ENCODE peak calls at places on chromosomes 13 and 19, in four cellular contexts. One of them, this sample, is unnamed.

GRCh38 chr19:38974599-38975213 is 836 bp downstream of the FBXO17 start:
- DNase-seq in Peyer's patch: no peak
- DNase-seq in stimulated activated CD8-positive, alpha-beta memory T cell treated with anti-CD3 and anti-CD28 coated beads, Interleukin-12 subunit alpha, Interleukin-12 subunit beta, amount 100 ng/mL, for 1 hour: no peak
- DNase-seq in HS-27A: no peak
- DNase-seq in this sample: no peak

GRCh38 chr19:3509566-3509989 is 3.5 kb downstream of the FZR1 start:
- DNase-seq in Peyer's patch: no peak
- DNase-seq in HS-27A: no peak
- DNase-seq in stimulated activated CD8-positive, alpha-beta memory T cell treated with anti-CD3 and anti-CD28 coated beads, Interleukin-12 subunit alpha, Interleukin-12 subunit beta, amount 100 ng/mL, for 1 hour: no peak
- DNase-seq in this sample: no peak

GRCh38 chr19:46296722-46297431 is at the start of gene HIF3A:
- DNase-seq in Peyer's patch: no peak
- DNase-seq in HS-27A: no peak
- DNase-seq in stimulated activated CD8-positive, alpha-beta memory T cell treated with anti-CD3 and anti-CD28 coated beads, Interleukin-12 subunit alpha, Interleukin-12 subunit beta, amount 100 ng/mL, for 1 hour: no peak
- DNase-seq in this sample: no peak

GRCh38 chr19:5397804-5398692 is 57.2 kb upstream of the ZNRF4 start:
- DNase-seq in Peyer's patch: no peak
- DNase-seq in HS-27A: no peak
- DNase-seq in stimulated activated CD8-positive, alpha-beta memory T cell treated with anti-CD3 and anti-CD28 coated beads, Interleukin-12 subunit alpha, Interleukin-12 subunit beta, amount 100 ng/mL, for 1 hour: no peak
- DNase-seq in this sample: no peak

GRCh38 chr19:47005164-47005641 is 14.4 kb upstream of the NPAS1 start:
- DNase-seq in Peyer's patch: no peak
- DNase-seq in HS-27A: no peak
- DNase-seq in stimulated activated CD8-positive, alpha-beta memory T cell treated with anti-CD3 and anti-CD28 coated beads, Interleukin-12 subunit alpha, Interleukin-12 subunit beta, amount 100 ng/mL, for 1 hour: no peak
- DNase-seq in this sample: no peak

GRCh38 chr19:55305983-55306562 is 19.1 kb downstream of the TMEM150B start:
- DNase-seq in stimulated activated CD8-positive, alpha-beta memory T cell treated with anti-CD3 and anti-CD28 coated beads, Interleukin-12 subunit alpha, Interleukin-12 subunit beta, amount 100 ng/mL, for 1 hour: no peak
- DNase-seq in Peyer's patch: no peak
- DNase-seq in HS-27A: no peak
- DNase-seq in this sample: no peak

GRCh38 chr19:36009220-36009619 is 607 bp upstream of the SYNE4 start:
- DNase-seq in HS-27A: no peak
- DNase-seq in stimulated activated CD8-positive, alpha-beta memory T cell treated with anti-CD3 and anti-CD28 coated beads, Interleukin-12 subunit alpha, Interleukin-12 subunit beta, amount 100 ng/mL, for 1 hour: no peak
- DNase-seq in Peyer's patch: peak; percentile 34
- DNase-seq in this sample: no peak

GRCh38 chr13:31431722-31432137 is 232.0 kb downstream of the B3GLCT start:
- DNase-seq in HS-27A: peak; percentile 9
- DNase-seq in stimulated activated CD8-positive, alpha-beta memory T cell treated with anti-CD3 and anti-CD28 coated beads, Interleukin-12 subunit alpha, Interleukin-12 subunit beta, amount 100 ng/mL, for 1 hour: no peak
- DNase-seq in Peyer's patch: peak; percentile 30
- DNase-seq in this sample: peak; percentile 19

GRCh38 chr13:49220035-49220855 is at the start of gene MLNR:
- DNase-seq in Peyer's patch: no peak
- DNase-seq in stimulated activated CD8-positive, alpha-beta memory T cell treated with anti-CD3 and anti-CD28 coated beads, Interleukin-12 subunit alpha, Interleukin-12 subunit beta, amount 100 ng/mL, for 1 hour: no peak
- DNase-seq in HS-27A: no peak
- DNase-seq in this sample: no peak

GRCh38 chr19:7931221-7932061 is 5.5 kb upstream of the CTXN1 start:
- DNase-seq in stimulated activated CD8-positive, alpha-beta memory T cell treated with anti-CD3 and anti-CD28 coated beads, Interleukin-12 subunit alpha, Interleukin-12 subunit beta, amount 100 ng/mL, for 1 hour: no peak
- DNase-seq in Peyer's patch: no peak
- DNase-seq in HS-27A: no peak
- DNase-seq in this sample: no peak

This sample was measured in NK-92 treated with Interleukin-12 subunit alpha and Interleukin-12 subunit beta, amount 100 ng/mL, for 24 hours.